ENCODE peak calls at places on chromosomes 11 and 22, in five cellular contexts. One of them, this sample, is unnamed.
A peak's percentile ranks its signal among the peaks of the same experiment; 100 is the strongest.

GRCh38 chr11:105466582-105467228 is 143.2 kb upstream of the GRIA4 start:
- DNase-seq in fibroblast of pulmonary artery: peak; percentile 75
- DNase-seq in fibroblast of lung: peak; percentile 67
- DNase-seq in A549: no peak
- DNase-seq in body of pancreas: no peak
- DNase-seq in this sample: peak; percentile 48

GRCh38 chr11:17991799-17992433 is 20.9 kb downstream of the SERGEF start:
- DNase-seq in fibroblast of pulmonary artery: peak; percentile 76
- DNase-seq in fibroblast of lung: peak; percentile 35
- DNase-seq in A549: peak; percentile 65
- DNase-seq in body of pancreas: peak; percentile 50
- DNase-seq in this sample: no peak

GRCh38 chr11:69253028-69253427 is 40.9 kb upstream of the MYEOV start:
- DNase-seq in fibroblast of pulmonary artery: peak; percentile 39
- DNase-seq in fibroblast of lung: peak; percentile 70
- DNase-seq in A549: no peak
- DNase-seq in body of pancreas: no peak
- DNase-seq in this sample: no peak

GRCh38 chr11:35308157-35308556 is 111.2 kb downstream of the SLC1A2 start:
- DNase-seq in fibroblast of pulmonary artery: no peak
- DNase-seq in fibroblast of lung: no peak
- DNase-seq in A549: no peak
- DNase-seq in body of pancreas: no peak
- DNase-seq in this sample: no peak

GRCh38 chr11:72225411-72225951 is 914 bp downstream of the INPPL1 start:
- DNase-seq in fibroblast of pulmonary artery: no peak
- DNase-seq in fibroblast of lung: no peak
- DNase-seq in A549: no peak
- DNase-seq in body of pancreas: no peak
- DNase-seq in this sample: no peak

GRCh38 chr11:77269484-77270123 is 31.9 kb downstream of the GDPD4 start:
- DNase-seq in fibroblast of pulmonary artery: peak; percentile 12
- DNase-seq in fibroblast of lung: peak; percentile 18
- DNase-seq in A549: no peak
- DNase-seq in body of pancreas: no peak
- DNase-seq in this sample: no peak

GRCh38 chr11:129804012-129804411 is 11.6 kb upstream of the TMEM45B start:
- DNase-seq in fibroblast of pulmonary artery: no peak
- DNase-seq in fibroblast of lung: no peak
- DNase-seq in A549: no peak
- DNase-seq in body of pancreas: no peak
- DNase-seq in this sample: no peak

GRCh38 chr22:50059185-50059880 is 1.2 kb upstream of the TTLL8 start:
- DNase-seq in fibroblast of pulmonary artery: peak; percentile 53
- DNase-seq in fibroblast of lung: no peak
- DNase-seq in A549: peak; percentile 62
- DNase-seq in body of pancreas: no peak
- DNase-seq in this sample: no peak

GRCh38 chr22:26516503-26516902 is 4.2 kb upstream of the TFIP11 start:
- DNase-seq in fibroblast of pulmonary artery: no peak
- DNase-seq in fibroblast of lung: no peak
- DNase-seq in A549: no peak
- DNase-seq in body of pancreas: no peak
- DNase-seq in this sample: no peak

GRCh38 chr11:67345949-67346819 is 7.2 kb downstream of the POLD4 start:
- DNase-seq in fibroblast of pulmonary artery: peak; percentile 82
- DNase-seq in fibroblast of lung: peak; percentile 61
- DNase-seq in A549: peak; percentile 83
- DNase-seq in body of pancreas: peak; percentile 65
- DNase-seq in this sample: no peak

GRCh38 chr11:57391546-57391945 is 1.1 kb upstream of the PRG2 start:
- DNase-seq in fibroblast of pulmonary artery: no peak
- DNase-seq in fibroblast of lung: no peak
- DNase-seq in A549: no peak
- DNase-seq in body of pancreas: no peak
- DNase-seq in this sample: no peak

GRCh38 chr11:57391111-57391510 is 661 bp upstream of the PRG2 start:
- DNase-seq in fibroblast of pulmonary artery: no peak
- DNase-seq in fibroblast of lung: no peak
- DNase-seq in A549: no peak
- DNase-seq in body of pancreas: no peak
- DNase-seq in this sample: no peak

GRCh38 chr11:57387284-57388030 is 3.0 kb downstream of the PRG2 start:
- DNase-seq in fibroblast of pulmonary artery: peak; percentile 48
- DNase-seq in fibroblast of lung: no peak
- DNase-seq in A549: no peak
- DNase-seq in body of pancreas: no peak
- DNase-seq in this sample: no peak

GRCh38 chr11:57390535-57390934 is at the start of gene PRG2:
- DNase-seq in fibroblast of pulmonary artery: no peak
- DNase-seq in fibroblast of lung: no peak
- DNase-seq in A549: no peak
- DNase-seq in body of pancreas: no peak
- DNase-seq in this sample: no peak

DNA sequence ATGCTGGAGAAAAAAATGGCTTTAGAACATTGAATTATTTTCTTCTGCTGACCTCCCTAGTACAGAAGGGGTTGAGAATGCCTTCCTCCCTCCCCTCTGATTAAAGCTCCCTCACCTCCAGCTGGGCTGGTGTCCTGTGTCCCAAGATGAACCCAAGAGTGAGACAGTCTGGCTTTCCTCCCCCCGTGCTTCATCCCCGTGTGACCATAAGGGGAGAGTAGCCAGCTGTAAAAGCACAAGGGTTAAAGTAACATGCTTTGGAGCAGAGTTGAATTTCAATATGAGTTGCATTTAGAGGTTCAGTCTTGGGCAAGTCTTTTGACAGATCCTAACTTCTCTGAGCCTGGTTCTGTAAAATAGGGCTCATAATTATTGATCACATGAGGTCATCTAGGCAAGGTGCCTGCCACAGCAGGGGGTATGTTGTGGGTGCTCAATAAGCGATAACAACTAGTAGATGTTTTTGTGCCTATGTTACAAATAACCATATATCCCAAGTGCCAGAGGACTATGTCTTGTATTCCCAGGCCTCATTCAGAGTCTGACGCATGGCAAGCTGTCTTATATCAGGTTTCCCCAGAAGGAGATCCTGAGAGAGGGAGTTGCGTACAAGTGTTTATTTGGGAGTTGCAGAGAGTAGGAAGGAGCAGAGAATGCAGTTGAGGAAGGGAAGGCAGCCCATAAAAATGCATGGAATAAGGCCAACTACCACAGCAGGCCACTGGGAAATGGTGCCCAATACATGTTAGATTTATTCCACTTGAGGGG is 4.1 kb downstream of the PRG2 start:
- DNase-seq in fibroblast of pulmonary artery: no peak
- DNase-seq in fibroblast of lung: no peak
- DNase-seq in A549: no peak
- DNase-seq in body of pancreas: no peak
- DNase-seq in this sample: no peak
- H3K4me3 ChIP-seq in fibroblast of pulmonary artery: no peak overlapping the region
- H3K4me3 ChIP-seq in fibroblast of lung: no peak overlapping the region
- H3K4me3 ChIP-seq in A549: no peak overlapping the region
- H3K4me3 ChIP-seq in body of pancreas: no peak overlapping the region
- H3K4me3 ChIP-seq in this sample: no peak overlapping the region

GRCh38 chr11:122109932-122110331 is 6.1 kb downstream of the BLID start:
- DNase-seq in fibroblast of pulmonary artery: no peak
- DNase-seq in fibroblast of lung: no peak
- DNase-seq in A549: no peak
- DNase-seq in body of pancreas: no peak
- DNase-seq in this sample: no peak
- H3K4me3 ChIP-seq in fibroblast of pulmonary artery: no peak overlapping the region
- H3K4me3 ChIP-seq in fibroblast of lung: no peak overlapping the region
- H3K4me3 ChIP-seq in A549: no peak overlapping the region
- H3K4me3 ChIP-seq in body of pancreas: no peak overlapping the region
- H3K4me3 ChIP-seq in this sample: no peak overlapping the region

GRCh38 chr11:118340437-118340836 is 2.1 kb downstream of the CD3D start:
- DNase-seq in fibroblast of pulmonary artery: no peak
- DNase-seq in fibroblast of lung: no peak
- DNase-seq in A549: no peak
- DNase-seq in body of pancreas: no peak
- DNase-seq in this sample: no peak
- H3K4me3 ChIP-seq in fibroblast of pulmonary artery: no peak overlapping the region
- H3K4me3 ChIP-seq in fibroblast of lung: no peak overlapping the region
- H3K4me3 ChIP-seq in A549: no peak overlapping the region
- H3K4me3 ChIP-seq in body of pancreas: no peak overlapping the region
- H3K4me3 ChIP-seq in this sample: no peak overlapping the region

GRCh38 chr11:65736810-65737209 is 16.2 kb upstream of the RNASEH2C start:
- DNase-seq in fibroblast of pulmonary artery: no peak
- DNase-seq in fibroblast of lung: no peak
- DNase-seq in A549: no peak
- DNase-seq in body of pancreas: no peak
- DNase-seq in this sample: no peak
- H3K4me3 ChIP-seq in fibroblast of pulmonary artery: no peak overlapping the region
- H3K4me3 ChIP-seq in fibroblast of lung: no peak overlapping the region
- H3K4me3 ChIP-seq in A549: no peak overlapping the region
- H3K4me3 ChIP-seq in body of pancreas: no peak overlapping the region
- H3K4me3 ChIP-seq in this sample: no peak overlapping the region

GRCh38 chr11:31817054-31817620 is 6.0 kb upstream of the PAX6 start:
- DNase-seq in fibroblast of pulmonary artery: no peak
- DNase-seq in fibroblast of lung: peak; percentile 35
- DNase-seq in A549: no peak
- DNase-seq in body of pancreas: no peak
- DNase-seq in this sample: no peak
- H3K4me3 ChIP-seq in fibroblast of pulmonary artery: no peak overlapping the region
- H3K4me3 ChIP-seq in fibroblast of lung: no peak overlapping the region
- H3K4me3 ChIP-seq in A549: peak overlapping the region; percentile 38
- H3K4me3 ChIP-seq in body of pancreas: no peak overlapping the region
- H3K4me3 ChIP-seq in this sample: no peak overlapping the region

This sample was measured in kidney epithelial cell.